ENCODE peak calls at places on chromosomes 4 and X, in seven cellular contexts. T, B, K, L, W, V and N are unnamed samples.

GRCh38 chr4:119206178-119206577 is 6.3 kb upstream of the USP53 start:
- DNase-seq in T (no peak), B (no peak), K (no peak), L (no peak), W (no peak), V (no peak), N (no peak)

GRCh38 chrX:150574824-150575409 is 6.5 kb downstream of the MTM1 start:
- DNase-seq in T (no peak), B (no peak), K (no peak), L (no peak), W (no peak), V (no peak), N (no peak)

GRCh38 chr4:845836-846251 is 19.9 kb upstream of the CPLX1 start:
- DNase-seq in T (no peak), B (no peak), K (no peak), L (peak; percentile 67), W (no peak), V (peak; percentile 44), N (no peak)

GRCh38 chr4:122232633-122233032 is 80.5 kb downstream of the BLTP1 start:
- DNase-seq in T (no peak), B (no peak), K (no peak), L (no peak), W (no peak), V (no peak), N (no peak)

GRCh38 chr4:23033796-23034195 is 341.1 kb downstream of the GBA3 start:
- DNase-seq in T (no peak), B (no peak), K (no peak), L (no peak), W (no peak), V (no peak), N (no peak)

GRCh38 chr4:88357262-88357661 is 21.4 kb upstream of the HERC6 start:
- DNase-seq in T (no peak), B (no peak), K (no peak), L (no peak), W (no peak), V (no peak), N (no peak)

GRCh38 chr4:17580969-17581368 is 4.0 kb downstream of the LAP3 start:
- DNase-seq in T (no peak), B (no peak), K (no peak), L (peak; percentile 45), W (no peak), V (no peak), N (no peak)

GRCh38 chr4:41573458-41574129 is 35.6 kb downstream of the LIMCH1 start:
- DNase-seq in T (no peak), B (no peak), K (no peak), L (no peak), W (no peak), V (no peak), N (no peak)

GRCh38 chrX:27451324-27451723 is 11.8 kb downstream of the PPP4R3C start:
- DNase-seq in T (no peak), B (no peak), K (no peak), L (no peak), W (no peak), V (no peak), N (no peak)